ENCODE peak calls at places on chromosomes 13 and 19, in nine cellular contexts. One of them, this sample, is unnamed.

GRCh38 chr13:110680852-110681251 is 25.1 kb downstream of the CARS2 start:
- DNase-seq in astrocyte of the spinal cord: no peak
- DNase-seq in lower lobe of right lung: no peak
- DNase-seq in effector memory CD4-positive, alpha-beta T cell: no peak
- DNase-seq in GM23248: peak
- DNase-seq in H1: peak
- DNase-seq in thoracic aorta: no peak
- DNase-seq in CD8-positive, alpha-beta T cell: peak
- DNase-seq in psoas muscle: no peak
- DNase-seq in this sample: peak

GRCh38 chr13:41327994-41328778 is 17.1 kb downstream of the NAA16 start:
- DNase-seq in astrocyte of the spinal cord: no peak
- DNase-seq in lower lobe of right lung: no peak
- DNase-seq in effector memory CD4-positive, alpha-beta T cell: no peak
- DNase-seq in GM23248: no peak
- DNase-seq in H1: no peak
- DNase-seq in thoracic aorta: no peak
- DNase-seq in CD8-positive, alpha-beta T cell: no peak
- DNase-seq in psoas muscle: no peak
- DNase-seq in this sample: no peak

GRCh38 chr13:101473458-101473857 is 21.0 kb downstream of the ITGBL1 start:
- DNase-seq in astrocyte of the spinal cord: peak
- DNase-seq in lower lobe of right lung: no peak
- DNase-seq in effector memory CD4-positive, alpha-beta T cell: no peak
- DNase-seq in GM23248: peak
- DNase-seq in H1: no peak
- DNase-seq in thoracic aorta: no peak
- DNase-seq in CD8-positive, alpha-beta T cell: no peak
- DNase-seq in psoas muscle: no peak
- DNase-seq in this sample: no peak

GRCh38 chr19:45710731-45711130 is 18.3 kb downstream of the QPCTL start:
- DNase-seq in astrocyte of the spinal cord: no peak
- DNase-seq in lower lobe of right lung: no peak
- DNase-seq in effector memory CD4-positive, alpha-beta T cell: no peak
- DNase-seq in GM23248: no peak
- DNase-seq in H1: no peak
- DNase-seq in thoracic aorta: no peak
- DNase-seq in CD8-positive, alpha-beta T cell: no peak
- DNase-seq in psoas muscle: no peak
- DNase-seq in this sample: no peak

GRCh38 chr13:84136582-84136981 is 254.3 kb upstream of the SLITRK1 start:
- DNase-seq in astrocyte of the spinal cord: no peak
- DNase-seq in lower lobe of right lung: no peak
- DNase-seq in effector memory CD4-positive, alpha-beta T cell: no peak
- DNase-seq in GM23248: no peak
- DNase-seq in H1: no peak
- DNase-seq in thoracic aorta: no peak
- DNase-seq in CD8-positive, alpha-beta T cell: no peak
- DNase-seq in psoas muscle: no peak
- DNase-seq in this sample: no peak

GRCh38 chr13:113582841-113583631 is 1.5 kb upstream of the TFDP1 start:
- DNase-seq in astrocyte of the spinal cord: peak
- DNase-seq in lower lobe of right lung: peak
- DNase-seq in effector memory CD4-positive, alpha-beta T cell: no peak
- DNase-seq in GM23248: no peak
- DNase-seq in H1: peak
- DNase-seq in thoracic aorta: no peak
- DNase-seq in CD8-positive, alpha-beta T cell: peak
- DNase-seq in psoas muscle: no peak
- DNase-seq in this sample: no peak

GRCh38 chr19:2446390-2446789 is 10.4 kb downstream of the LMNB2 start:
- DNase-seq in astrocyte of the spinal cord: no peak
- DNase-seq in lower lobe of right lung: no peak
- DNase-seq in effector memory CD4-positive, alpha-beta T cell: no peak
- DNase-seq in GM23248: no peak
- DNase-seq in H1: no peak
- DNase-seq in thoracic aorta: no peak
- DNase-seq in CD8-positive, alpha-beta T cell: peak
- DNase-seq in psoas muscle: peak
- DNase-seq in this sample: peak

GRCh38 chr13:60114499-60115028 is 49.2 kb downstream of the DIAPH3 start:
- DNase-seq in astrocyte of the spinal cord: no peak
- DNase-seq in lower lobe of right lung: no peak
- DNase-seq in effector memory CD4-positive, alpha-beta T cell: no peak
- DNase-seq in GM23248: no peak
- DNase-seq in H1: no peak
- DNase-seq in thoracic aorta: no peak
- DNase-seq in CD8-positive, alpha-beta T cell: no peak
- DNase-seq in psoas muscle: no peak
- DNase-seq in this sample: no peak

GRCh38 chr13:76503756-76504155 is 382.4 kb downstream of the KCTD12 start:
- DNase-seq in astrocyte of the spinal cord: no peak
- DNase-seq in lower lobe of right lung: no peak
- DNase-seq in effector memory CD4-positive, alpha-beta T cell: no peak
- DNase-seq in GM23248: no peak
- DNase-seq in H1: no peak
- DNase-seq in thoracic aorta: no peak
- DNase-seq in CD8-positive, alpha-beta T cell: no peak
- DNase-seq in psoas muscle: no peak
- DNase-seq in this sample: peak

GRCh38 chr19:40366697-40367561 is 18.4 kb downstream of the PLD3 start:
- DNase-seq in astrocyte of the spinal cord: peak
- DNase-seq in lower lobe of right lung: peak
- DNase-seq in effector memory CD4-positive, alpha-beta T cell: no peak
- DNase-seq in GM23248: no peak
- DNase-seq in H1: peak
- DNase-seq in thoracic aorta: no peak
- DNase-seq in CD8-positive, alpha-beta T cell: no peak
- DNase-seq in psoas muscle: no peak
- DNase-seq in this sample: no peak

GRCh38 chr19:1274081-1274851 is 1.1 kb upstream of the FAM174C start:
- DNase-seq in astrocyte of the spinal cord: no peak
- DNase-seq in lower lobe of right lung: no peak
- DNase-seq in effector memory CD4-positive, alpha-beta T cell: no peak
- DNase-seq in GM23248: peak
- DNase-seq in H1: no peak
- DNase-seq in thoracic aorta: no peak
- DNase-seq in CD8-positive, alpha-beta T cell: no peak
- DNase-seq in psoas muscle: peak
- DNase-seq in this sample: no peak

GRCh38 chr13:33280923-33281322 is 4.6 kb downstream of the STARD13 start:
- DNase-seq in astrocyte of the spinal cord: peak
- DNase-seq in lower lobe of right lung: no peak
- DNase-seq in effector memory CD4-positive, alpha-beta T cell: no peak
- DNase-seq in GM23248: peak
- DNase-seq in H1: no peak
- DNase-seq in thoracic aorta: no peak
- DNase-seq in CD8-positive, alpha-beta T cell: no peak
- DNase-seq in psoas muscle: no peak
- DNase-seq in this sample: no peak

GRCh38 chr13:43273362-43273761 is 250.0 kb downstream of the DNAJC15 start:
- DNase-seq in astrocyte of the spinal cord: peak
- DNase-seq in lower lobe of right lung: no peak
- DNase-seq in effector memory CD4-positive, alpha-beta T cell: no peak
- DNase-seq in GM23248: peak
- DNase-seq in H1: no peak
- DNase-seq in thoracic aorta: no peak
- DNase-seq in CD8-positive, alpha-beta T cell: no peak
- DNase-seq in psoas muscle: no peak
- DNase-seq in this sample: no peak

GRCh38 chr13:46555722-46556121 is 2.8 kb downstream of the LRCH1 start:
- DNase-seq in astrocyte of the spinal cord: no peak
- DNase-seq in lower lobe of right lung: no peak
- DNase-seq in effector memory CD4-positive, alpha-beta T cell: no peak
- DNase-seq in GM23248: no peak
- DNase-seq in H1: no peak
- DNase-seq in thoracic aorta: no peak
- DNase-seq in CD8-positive, alpha-beta T cell: no peak
- DNase-seq in psoas muscle: no peak
- DNase-seq in this sample: no peak

GRCh38 chr13:113981201-113981605 is 7.3 kb upstream of the C13orf46 start:
- DNase-seq in astrocyte of the spinal cord: peak
- DNase-seq in lower lobe of right lung: peak
- DNase-seq in effector memory CD4-positive, alpha-beta T cell: no peak
- DNase-seq in GM23248: peak
- DNase-seq in H1: no peak
- DNase-seq in thoracic aorta: peak
- DNase-seq in CD8-positive, alpha-beta T cell: no peak
- DNase-seq in psoas muscle: peak
- DNase-seq in this sample: no peak

GRCh38 chr13:77038907-77039470 is 12.0 kb upstream of the FBXL3 start:
- DNase-seq in astrocyte of the spinal cord: no peak
- DNase-seq in lower lobe of right lung: no peak
- DNase-seq in effector memory CD4-positive, alpha-beta T cell: no peak
- DNase-seq in GM23248: no peak
- DNase-seq in H1: no peak
- DNase-seq in thoracic aorta: no peak
- DNase-seq in CD8-positive, alpha-beta T cell: no peak
- DNase-seq in psoas muscle: no peak
- DNase-seq in this sample: no peak

GRCh38 chr13:50149143-50149703 is 134.0 kb downstream of the KCNRG start:
- DNase-seq in astrocyte of the spinal cord: no peak
- DNase-seq in lower lobe of right lung: no peak
- DNase-seq in effector memory CD4-positive, alpha-beta T cell: no peak
- DNase-seq in GM23248: no peak
- DNase-seq in H1: no peak
- DNase-seq in thoracic aorta: no peak
- DNase-seq in CD8-positive, alpha-beta T cell: no peak
- DNase-seq in psoas muscle: no peak
- DNase-seq in this sample: no peak

GRCh38 chr19:1665565-1666047 is 13.2 kb upstream of the TCF3 start:
- DNase-seq in astrocyte of the spinal cord: no peak
- DNase-seq in lower lobe of right lung: no peak
- DNase-seq in effector memory CD4-positive, alpha-beta T cell: no peak
- DNase-seq in GM23248: no peak
- DNase-seq in H1: no peak
- DNase-seq in thoracic aorta: no peak
- DNase-seq in CD8-positive, alpha-beta T cell: no peak
- DNase-seq in psoas muscle: no peak
- DNase-seq in this sample: no peak

GRCh38 chr19:10713317-10713716 is 4.6 kb upstream of the DNM2 start:
- DNase-seq in astrocyte of the spinal cord: no peak
- DNase-seq in lower lobe of right lung: no peak
- DNase-seq in effector memory CD4-positive, alpha-beta T cell: no peak
- DNase-seq in GM23248: no peak
- DNase-seq in H1: no peak
- DNase-seq in thoracic aorta: no peak
- DNase-seq in CD8-positive, alpha-beta T cell: no peak
- DNase-seq in psoas muscle: no peak
- DNase-seq in this sample: no peak

GRCh38 chr19:10717054-10717355 is 874 bp upstream of the DNM2 start:
- DNase-seq in astrocyte of the spinal cord: no peak
- DNase-seq in lower lobe of right lung: no peak
- DNase-seq in effector memory CD4-positive, alpha-beta T cell: no peak
- DNase-seq in GM23248: no peak
- DNase-seq in H1: no peak
- DNase-seq in thoracic aorta: no peak
- DNase-seq in CD8-positive, alpha-beta T cell: no peak
- DNase-seq in psoas muscle: no peak
- DNase-seq in this sample: no peak

GRCh38 chr19:10708261-10708660 is 7.0 kb downstream of the QTRT1 start:
- DNase-seq in astrocyte of the spinal cord: no peak
- DNase-seq in lower lobe of right lung: no peak
- DNase-seq in effector memory CD4-positive, alpha-beta T cell: no peak
- DNase-seq in GM23248: no peak
- DNase-seq in H1: no peak
- DNase-seq in thoracic aorta: no peak
- DNase-seq in CD8-positive, alpha-beta T cell: no peak
- DNase-seq in psoas muscle: no peak
- DNase-seq in this sample: no peak

GRCh38 chr19:10712041-10712440 is 5.8 kb upstream of the DNM2 start:
- DNase-seq in astrocyte of the spinal cord: no peak
- DNase-seq in lower lobe of right lung: no peak
- DNase-seq in effector memory CD4-positive, alpha-beta T cell: no peak
- DNase-seq in GM23248: no peak
- DNase-seq in H1: peak
- DNase-seq in thoracic aorta: no peak
- DNase-seq in CD8-positive, alpha-beta T cell: no peak
- DNase-seq in psoas muscle: no peak
- DNase-seq in this sample: no peak

DNA sequence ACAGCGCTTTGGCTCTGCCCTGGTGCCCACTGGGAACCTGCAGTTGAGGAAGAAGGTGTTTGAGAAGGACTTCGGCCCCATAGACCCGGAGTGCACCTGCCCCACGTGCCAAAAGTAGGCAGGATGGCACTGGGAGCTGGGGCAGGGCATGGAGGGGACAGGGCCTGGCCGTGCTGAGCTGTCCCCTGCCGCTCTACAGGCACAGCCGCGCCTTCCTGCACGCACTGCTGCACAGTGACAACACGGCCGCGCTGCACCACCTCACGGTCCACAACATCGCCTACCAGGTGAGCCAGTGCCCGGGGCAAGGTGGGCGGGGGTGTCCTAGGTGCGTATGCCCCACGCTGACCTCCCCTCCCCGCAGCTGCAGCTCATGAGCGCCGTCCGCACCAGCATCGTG is 5.1 kb upstream of the DNM2 start:
- DNase-seq in astrocyte of the spinal cord: no peak
- DNase-seq in lower lobe of right lung: no peak
- DNase-seq in effector memory CD4-positive, alpha-beta T cell: no peak
- DNase-seq in GM23248: no peak
- DNase-seq in H1: no peak
- DNase-seq in thoracic aorta: no peak
- DNase-seq in CD8-positive, alpha-beta T cell: no peak
- DNase-seq in psoas muscle: no peak
- DNase-seq in this sample: no peak
- H3K4me3 ChIP-seq in astrocyte of the spinal cord: no peak
- H3K4me3 ChIP-seq in lower lobe of right lung: no peak
- H3K4me3 ChIP-seq in effector memory CD4-positive, alpha-beta T cell: no peak
- H3K4me3 ChIP-seq in GM23248: no peak
- H3K4me3 ChIP-seq in H1: no peak
- H3K4me3 ChIP-seq in thoracic aorta: no peak
- H3K4me3 ChIP-seq in CD8-positive, alpha-beta T cell: no peak
- H3K4me3 ChIP-seq in psoas muscle: no peak
- H3K4me3 ChIP-seq in this sample: no peak

GRCh38 chr19:57651654-57651996 is 17.1 kb upstream of the ZSCAN4 start:
- DNase-seq in astrocyte of the spinal cord: no peak
- DNase-seq in lower lobe of right lung: no peak
- DNase-seq in effector memory CD4-positive, alpha-beta T cell: no peak
- DNase-seq in GM23248: no peak
- DNase-seq in H1: peak
- DNase-seq in thoracic aorta: no peak
- DNase-seq in CD8-positive, alpha-beta T cell: no peak
- DNase-seq in psoas muscle: no peak
- DNase-seq in this sample: no peak
- H3K4me3 ChIP-seq in astrocyte of the spinal cord: no peak
- H3K4me3 ChIP-seq in lower lobe of right lung: peak
- H3K4me3 ChIP-seq in effector memory CD4-positive, alpha-beta T cell: no peak
- H3K4me3 ChIP-seq in GM23248: no peak
- H3K4me3 ChIP-seq in H1: no peak
- H3K4me3 ChIP-seq in thoracic aorta: no peak
- H3K4me3 ChIP-seq in CD8-positive, alpha-beta T cell: no peak
- H3K4me3 ChIP-seq in psoas muscle: no peak
- H3K4me3 ChIP-seq in this sample: no peak

GRCh38 chr19:50719119-50719435 is 525 bp downstream of the SHANK1 start:
- DNase-seq in astrocyte of the spinal cord: no peak
- DNase-seq in lower lobe of right lung: no peak
- DNase-seq in effector memory CD4-positive, alpha-beta T cell: no peak
- DNase-seq in GM23248: no peak
- DNase-seq in H1: no peak
- DNase-seq in thoracic aorta: no peak
- DNase-seq in CD8-positive, alpha-beta T cell: no peak
- DNase-seq in psoas muscle: no peak
- DNase-seq in this sample: no peak
- H3K4me3 ChIP-seq in astrocyte of the spinal cord: peak
- H3K4me3 ChIP-seq in lower lobe of right lung: peak
- H3K4me3 ChIP-seq in effector memory CD4-positive, alpha-beta T cell: no peak
- H3K4me3 ChIP-seq in GM23248: peak
- H3K4me3 ChIP-seq in H1: peak
- H3K4me3 ChIP-seq in thoracic aorta: peak
- H3K4me3 ChIP-seq in CD8-positive, alpha-beta T cell: no peak
- H3K4me3 ChIP-seq in psoas muscle: peak
- H3K4me3 ChIP-seq in this sample: peak

GRCh38 chr19:57779220-57779845 is 9.9 kb downstream of the ZNF586 start:
- DNase-seq in astrocyte of the spinal cord: peak
- DNase-seq in lower lobe of right lung: no peak
- DNase-seq in effector memory CD4-positive, alpha-beta T cell: no peak
- DNase-seq in GM23248: no peak
- DNase-seq in H1: no peak
- DNase-seq in thoracic aorta: no peak
- DNase-seq in CD8-positive, alpha-beta T cell: no peak
- DNase-seq in psoas muscle: no peak
- DNase-seq in this sample: no peak
- H3K4me3 ChIP-seq in astrocyte of the spinal cord: no peak
- H3K4me3 ChIP-seq in lower lobe of right lung: no peak
- H3K4me3 ChIP-seq in effector memory CD4-positive, alpha-beta T cell: no peak
- H3K4me3 ChIP-seq in GM23248: no peak
- H3K4me3 ChIP-seq in H1: no peak
- H3K4me3 ChIP-seq in thoracic aorta: no peak
- H3K4me3 ChIP-seq in CD8-positive, alpha-beta T cell: no peak
- H3K4me3 ChIP-seq in psoas muscle: no peak
- H3K4me3 ChIP-seq in this sample: no peak

This sample was measured in Jurkat, Clone E6-1.